ENCODE peak calls at places on chromosomes 16 and 17, in ten cellular contexts. P is left ventricle myocardium inferior, L is sigmoid colon, M is vagina, C is ovary, Y is pancreas, K is mesendoderm, H is K562, X is cardiac muscle cell, G is PC-9. J is an unnamed sample.

GRCh38 chr17:50240876-50241275 is 33.4 kb upstream of the TMEM92 start:
- DNase-seq in H (no peak), Y (no peak), L (no peak), M (no peak), P (no peak), K (no peak), C (no peak), G (no peak), X (no peak), J (no peak)

GRCh38 chr16:11636172-11636721 is 32.0 kb upstream of the SNN start:
- DNase-seq in Y (peak; percentile 70), K (peak; percentile 93), G (peak; percentile 78), P (no peak), C (no peak), H (no peak), M (no peak), L (no peak), X (peak; percentile 44), J (no peak)

GRCh38 chr17:4329838-4330237 is 36.6 kb downstream of the UBE2G1 start:
- DNase-seq in K (peak; percentile 84), H (no peak), Y (no peak), G (peak; percentile 37), C (no peak), L (no peak), X (no peak), P (no peak), M (no peak), J (no peak)

GRCh38 chr16:50323335-50324011 is 45.3 kb downstream of the BRD7 start:
- DNase-seq in C (no peak), L (peak; percentile 73), X (no peak), M (peak; percentile 85), H (no peak), Y (no peak), G (no peak), P (no peak), K (peak; percentile 21), J (no peak)

GRCh38 chr16:2335286-2335895 is 5.1 kb downstream of the ABCA3 start:
- DNase-seq in X (no peak), P (no peak), C (no peak), Y (no peak), H (no peak), G (no peak), L (no peak), M (no peak), K (no peak), J (no peak)

GRCh38 chr17:68498479-68499326 is 13.5 kb upstream of the PRKAR1A start:
- DNase-seq in Y (no peak), C (peak; percentile 66), X (no peak), M (no peak), G (no peak), K (no peak), H (no peak), P (peak; percentile 55), L (no peak), J (no peak)

GRCh38 chr16:12403746-12404658 is 399.7 kb downstream of the CPPED1 start:
- DNase-seq in L (no peak), Y (no peak), H (no peak), P (no peak), G (no peak), K (no peak), C (no peak), M (no peak), X (no peak), J (no peak)

GRCh38 chr17:17093764-17094163 is 51.5 kb downstream of the MPRIP start:
- DNase-seq in X (no peak), K (no peak), Y (no peak), M (no peak), G (no peak), L (no peak), P (no peak), C (no peak), H (no peak), J (no peak)

GRCh38 chr17:35167666-35168065 is 20.0 kb downstream of the UNC45B start:
- DNase-seq in X (no peak), H (no peak), G (no peak), P (no peak), Y (no peak), K (no peak), M (no peak), C (no peak), L (peak; percentile 4), J (no peak)

GRCh38 chr17:44502598-44503079 is 567 bp downstream of the GPATCH8 start:
- DNase-seq in X (no peak), C (no peak), Y (no peak), M (no peak), L (no peak), P (no peak), K (peak; percentile 45), G (no peak), H (no peak), J (no peak)

GRCh38 chr16:78289844-78290277 is 190.4 kb downstream of the WWOX start:
- DNase-seq in H (no peak), L (no peak), Y (no peak), C (no peak), G (no peak), M (no peak), P (no peak), K (no peak), X (no peak), J (no peak)

DNA sequence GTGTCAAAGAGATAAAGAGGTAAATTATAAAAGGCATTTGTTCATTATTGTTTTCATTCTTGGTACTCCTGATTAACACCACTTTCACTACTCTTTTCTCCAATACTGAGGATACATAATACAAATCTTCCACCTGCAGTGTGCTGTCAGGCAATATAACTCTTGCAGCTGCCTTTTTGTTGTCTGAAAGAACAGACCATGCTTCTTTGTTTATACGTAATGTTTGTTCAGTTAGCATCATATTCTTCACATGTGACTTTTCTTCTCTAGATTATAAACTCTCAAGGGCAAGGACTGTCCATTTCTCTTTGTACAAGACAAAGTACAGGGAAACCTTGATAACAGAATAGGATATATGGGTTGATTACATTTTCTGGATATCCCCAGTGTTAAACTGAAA is 14.2 kb upstream of the ABCC11 start:
- DNase-seq in P (no peak), M (no peak), G (no peak), C (no peak), X (no peak), Y (no peak), H (no peak), L (no peak), K (no peak), J (no peak)
- H3K36me3 ChIP-seq in P (peaks cover 93% of the 10 kb centered on the region), M (peaks cover 4% of the 10 kb centered on the region), G (peaks cover 63% of the 10 kb centered on the region), C (no peaks in the 10 kb centered on the region), X (peaks cover 45% of the 10 kb centered on the region), Y (no peaks in the 10 kb centered on the region), H (peaks cover 71% of the 10 kb centered on the region), L (peaks cover 25% of the 10 kb centered on the region), K (peaks cover 3% of the 10 kb centered on the region), J (peaks cover 41% of the 10 kb centered on the region)

GRCh38 chr16:75122609-75123008 is 6.0 kb upstream of the LDHD start:
- DNase-seq in Y (no peak), P (no peak), M (no peak), K (no peak), H (no peak), L (no peak), C (no peak), X (no peak), G (no peak), J (no peak)

GRCh38 chr16:75118943-75119539 is 2.5 kb upstream of the LDHD start:
- DNase-seq in P (no peak), M (no peak), X (no peak), L (no peak), H (no peak), K (no peak), G (no peak), C (no peak), Y (no peak), J (no peak)

GRCh38 chr16:75116911-75117245 is 298 bp upstream of the LDHD start:
- DNase-seq in Y (no peak), L (no peak), K (no peak), G (no peak), C (no peak), H (no peak), X (no peak), M (no peak), P (no peak), J (no peak)

GRCh38 chr16:75121949-75122568 is 5.5 kb upstream of the LDHD start:
- DNase-seq in L (no peak), X (no peak), C (no peak), Y (no peak), P (no peak), H (peak; percentile 53), K (no peak), G (no peak), M (no peak), J (no peak)

DNA sequence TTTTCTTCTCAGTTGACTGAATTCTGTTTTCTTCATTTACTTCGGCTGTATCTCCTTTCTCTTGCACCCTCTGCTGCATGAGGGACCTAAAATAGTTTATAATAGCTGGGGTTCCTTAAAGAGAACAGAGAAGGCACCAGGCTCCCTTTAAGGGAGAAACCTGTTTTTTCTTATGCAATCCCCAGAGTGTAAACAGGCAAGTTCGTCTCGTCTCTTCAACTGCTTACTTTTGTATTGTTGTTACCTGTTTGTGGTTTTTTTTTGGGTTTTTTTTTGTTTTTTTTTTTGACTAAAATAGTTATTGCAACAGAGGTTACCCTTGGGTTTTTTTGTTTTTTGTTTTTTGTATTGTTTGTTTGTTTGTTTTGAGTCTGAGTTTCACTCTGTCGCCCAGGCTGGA is 3.7 kb upstream of the LDHD start:
- DNase-seq in M (no peak), X (no peak), P (no peak), K (no peak), G (no peak), Y (no peak), H (no peak), C (no peak), L (no peak), J (no peak)
- H3K27ac ChIP-seq in M (no peak overlapping the region), X (no peak overlapping the region), P (no peak overlapping the region), K (no peak overlapping the region), G (no peak overlapping the region), Y (no peak overlapping the region), H (no peak overlapping the region), C (no peak overlapping the region), L (no peak overlapping the region), J (no peak overlapping the region)

DNA sequence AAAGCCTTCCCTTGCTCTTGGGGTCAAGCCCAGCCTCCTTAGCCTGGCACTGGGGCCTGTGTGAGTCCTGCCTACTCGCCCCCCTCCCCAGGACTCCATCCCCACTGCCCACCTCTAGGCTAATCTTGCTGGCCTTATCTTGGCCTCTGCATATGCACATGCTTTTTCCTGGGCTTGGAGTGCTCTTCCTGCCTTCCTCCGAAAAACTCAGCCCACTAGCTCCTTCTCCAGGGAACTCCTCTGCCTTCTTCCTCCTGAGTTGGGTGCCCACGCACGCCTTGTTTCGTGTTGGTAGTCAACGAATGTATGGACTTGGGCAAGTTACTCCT is 16.5 kb downstream of the TBX2 start:
- DNase-seq in L (no peak), Y (no peak), X (no peak), H (no peak), M (peak; percentile 82), G (no peak), P (no peak), C (no peak), K (no peak), J (no peak)
- H3K36me3 ChIP-seq in L (no peaks in the 10 kb centered on the region), Y (no peaks in the 10 kb centered on the region), X (no peaks in the 10 kb centered on the region), H (no peaks in the 10 kb centered on the region), M (no peaks in the 10 kb centered on the region), G (no peaks in the 10 kb centered on the region), P (no peaks in the 10 kb centered on the region), C (no peaks in the 10 kb centered on the region), K (no peaks in the 10 kb centered on the region), J (no peaks in the 10 kb centered on the region)

DNA sequence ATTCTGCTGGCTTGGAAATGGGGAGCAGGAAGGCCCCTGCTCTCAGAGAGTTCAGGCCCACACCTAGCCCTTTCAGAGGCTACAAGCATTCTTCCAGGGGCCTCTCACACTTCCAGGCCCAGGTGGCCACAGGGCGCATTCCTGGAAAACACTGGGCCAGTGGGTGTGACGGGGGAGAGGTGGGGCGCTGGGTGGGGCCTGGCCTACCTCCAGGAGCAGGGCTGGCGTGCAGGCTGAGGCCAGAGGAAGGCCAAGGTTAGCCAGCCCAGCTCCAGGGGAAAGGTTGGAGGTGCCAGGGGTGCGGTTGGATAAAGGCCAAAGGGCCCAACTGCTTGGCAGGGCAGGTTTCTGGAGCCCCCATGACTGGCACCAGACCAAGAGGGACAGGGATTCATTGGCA is 198.2 kb downstream of the MAF start:
- DNase-seq in X (no peak), Y (no peak), G (peak; percentile 3), M (no peak), C (no peak), K (peak; percentile 39), H (peak; percentile 76), P (no peak), L (no peak), J (no peak)
- H3K27ac ChIP-seq in X (no peak overlapping the region), Y (no peak overlapping the region), G (no peak overlapping the region), M (no peak overlapping the region), C (no peak overlapping the region), K (no peak overlapping the region), H (peak overlapping the region; percentile 30), P (no peak overlapping the region), L (no peak overlapping the region), J (no peak overlapping the region)